ENCODE peak calls at places on chromosomes 5 and 9, in four cellular contexts. K is CD4-positive, alpha-beta memory T cell; B is stomach; M is mammary epithelial cell. Z is an unnamed sample. For H3K4me1 and H3K36me3, the result is how much of the 10 kb centered on the place peaks cover.

GRCh38 chr5:32278403-32278802 is 34.3 kb downstream of the MTMR12 start:
- DNase-seq in K (no peak), B (no peak), M (peak), Z (no peak)

GRCh38 chr5:7759951-7760580 is 90.9 kb downstream of the CFAP90 start:
- DNase-seq in K (no peak), B (no peak), M (no peak), Z (no peak)

GRCh38 chr5:75367401-75367800 is 30.4 kb downstream of the HMGCR start:
- DNase-seq in K (no peak), B (no peak), M (no peak), Z (no peak)

GRCh38 chr5:135977375-135977928 is 22.7 kb upstream of the LECT2 start:
- DNase-seq in K (peak), B (peak), M (peak), Z (no peak)

GRCh38 chr9:136840877-136841645 is 1.2 kb upstream of the AJM1 start:
- DNase-seq in K (no peak), B (peak), M (peak), Z (no peak)

GRCh38 chr5:42944989-42945388 is 95.1 kb downstream of the ANXA2R start:
- DNase-seq in K (no peak), B (no peak), M (peak), Z (no peak)

GRCh38 chr9:130196643-130197042 is 24.4 kb downstream of the NCS1 start:
- DNase-seq in K (no peak), B (peak), M (no peak), Z (no peak)

GRCh38 chr5:6576861-6577501 is 55.9 kb downstream of the NSUN2 start:
- DNase-seq in K (no peak), B (no peak), M (peak), Z (peak)

GRCh38 chr9:128120741-128121465 is 6.6 kb downstream of the PTGES2 start:
- DNase-seq in K (no peak), B (peak), M (no peak), Z (no peak)

GRCh38 chr9:17938256-17938655 is 359.4 kb downstream of the SH3GL2 start:
- DNase-seq in K (no peak), B (no peak), M (no peak), Z (no peak)

GRCh38 chr9:100598641-100599145 is 20.8 kb downstream of the CAVIN4 start:
- DNase-seq in K (peak), B (peak), M (peak), Z (peak)

GRCh38 chr9:129172816-129173215 is 5.2 kb downstream of the IER5L start:
- DNase-seq in K (no peak), B (no peak), M (no peak), Z (no peak)

GRCh38 chr9:129166962-129167557 is 11.0 kb downstream of the IER5L start:
- DNase-seq in K (no peak), B (peak), M (peak), Z (no peak)

GRCh38 chr9:129173296-129174101 is 4.6 kb downstream of the IER5L start:
- DNase-seq in K (no peak), B (no peak), M (no peak), Z (no peak)

GRCh38 chr9:129171993-129172751 is 5.9 kb downstream of the IER5L start:
- DNase-seq in K (no peak), B (no peak), M (no peak), Z (no peak)

GRCh38 chr9:129170229-129170628 is 7.8 kb downstream of the IER5L start:
- DNase-seq in K (no peak), B (no peak), M (peak), Z (no peak)
- H3K4me1 ChIP-seq in K (under half), B (half or more), M (under half), Z (under half)

DNA sequence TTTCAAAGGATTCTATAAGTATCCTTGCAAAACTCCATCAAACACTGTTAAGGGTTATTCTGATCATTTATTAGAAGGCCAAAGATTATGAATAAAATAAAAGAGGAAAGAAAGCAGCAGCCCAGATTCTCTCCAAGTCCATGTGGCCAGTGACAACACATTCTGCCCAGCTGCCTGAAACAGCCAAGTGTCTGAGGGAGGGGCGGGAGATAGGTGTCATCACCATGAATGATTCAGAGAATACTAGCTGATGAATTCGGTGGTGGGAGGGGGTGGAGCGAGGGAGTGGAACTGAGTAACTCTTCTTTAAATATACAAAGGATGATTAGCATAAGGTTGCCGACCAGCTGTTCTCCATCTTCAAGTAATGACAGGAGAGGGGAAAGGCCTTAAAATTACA is 21.2 kb downstream of the NREP start:
- DNase-seq in K (no peak), B (no peak), M (peak), Z (no peak)
- H3K36me3 ChIP-seq in K (under half), B (under half), M (under half), Z (under half)

GRCh38 chr5:94045839-94046782 is 304.7 kb upstream of the POU5F2 start:
- DNase-seq in K (no peak), B (no peak), M (no peak), Z (no peak)
- H3K27ac ChIP-seq in K (no peak), B (no peak), M (no peak), Z (no peak)

GRCh38 chr5:137218896-137219295 is 280.2 kb downstream of the SPOCK1 start:
- DNase-seq in K (no peak), B (no peak), M (peak), Z (no peak)

GRCh38 chr5:137221914-137222313 is 277.2 kb downstream of the SPOCK1 start:
- DNase-seq in K (no peak), B (no peak), M (no peak), Z (no peak)

GRCh38 chr5:137218471-137218870 is 280.7 kb downstream of the SPOCK1 start:
- DNase-seq in K (no peak), B (no peak), M (peak), Z (no peak)

GRCh38 chr5:137217599-137218200 is 281.4 kb downstream of the SPOCK1 start:
- DNase-seq in K (no peak), B (no peak), M (peak), Z (no peak)

DNA sequence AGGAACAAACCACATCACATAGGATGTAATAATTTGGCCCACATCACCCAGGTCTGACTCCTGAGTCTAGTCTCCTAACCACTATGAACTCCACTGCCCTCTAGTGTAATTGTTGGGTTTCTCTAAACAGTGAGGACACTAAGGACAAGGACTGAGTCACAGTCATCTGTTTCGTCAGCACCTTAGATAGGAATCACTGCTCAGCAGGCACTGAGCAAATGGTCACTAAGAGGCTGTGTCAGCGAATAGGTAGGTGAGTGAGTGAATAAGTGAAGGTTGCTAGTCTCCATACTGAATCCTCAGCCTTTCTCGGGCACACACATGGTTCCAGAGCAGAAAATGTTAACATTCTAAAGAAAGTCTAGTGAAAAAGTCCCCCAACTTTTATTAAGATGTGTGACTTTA is 278.6 kb downstream of the SPOCK1 start:
- DNase-seq in K (no peak), B (no peak), M (peak), Z (peak)
- H3K4me1 ChIP-seq in K (under half), B (under half), M (under half), Z (under half)

GRCh38 chr9:77912895-77913693 is 118.5 kb downstream of the GNAQ start:
- DNase-seq in K (no peak), B (no peak), M (peak), Z (no peak)
- H3K36me3 ChIP-seq in K (under half), B (under half), M (under half), Z (under half)

GRCh38 chr5:2320611-2321010 is 430.9 kb downstream of the IRX2 start:
- DNase-seq in K (no peak), B (no peak), M (no peak), Z (no peak)

DNA sequence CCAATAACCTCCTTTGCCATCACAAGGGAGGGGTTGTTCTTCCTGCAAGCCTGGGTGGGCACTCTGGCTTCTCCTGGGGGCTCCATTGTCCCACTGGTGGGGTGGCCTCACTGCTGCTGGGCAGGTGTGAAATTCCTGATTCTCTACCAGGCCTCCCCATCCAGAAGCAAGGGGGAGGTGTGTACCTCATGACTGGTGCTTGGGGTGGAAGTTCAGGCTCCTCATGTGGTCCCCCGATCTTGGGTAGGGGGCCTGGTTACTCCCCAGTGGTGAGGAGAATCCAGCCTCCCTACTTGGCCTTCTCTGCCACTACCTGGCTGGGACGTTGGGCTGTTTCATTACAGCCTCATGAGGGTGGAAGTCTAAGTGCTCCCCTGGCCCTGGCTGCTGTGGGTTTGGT is 433.9 kb downstream of the IRX2 start:
- DNase-seq in K (no peak), B (no peak), M (no peak), Z (no peak)
- H3K27ac ChIP-seq in K (no peak), B (no peak), M (no peak), Z (no peak)